ENCODE peak calls at places on chromosomes 5 and 9, in five cellular contexts. S is GM06990, E is lung, I is tibial nerve, D is neural crest cell. R is an unnamed sample.

GRCh38 chr5:78554595-78554994 is 94.0 kb downstream of the LHFPL2 start:
- DNase-seq in D (no peak), I (no peak), E (no peak), S (no peak), R (no peak)

GRCh38 chr5:59206132-59206581 is 623.3 kb downstream of the RAB3C start:
- DNase-seq in E (no peak), S (no peak), D (no peak), I (no peak), R (no peak)

GRCh38 chr5:22557251-22557650 is 295.9 kb downstream of the CDH12 start:
- DNase-seq in E (no peak), I (no peak), D (no peak), S (no peak), R (no peak)

GRCh38 chr9:121581775-121582600 is 69.4 kb upstream of the DAB2IP start:
- DNase-seq in S (no peak), I (no peak), E (no peak), D (peak), R (no peak)

GRCh38 chr5:169048568-169049125 is 252.3 kb downstream of the SLIT3 start:
- DNase-seq in I (no peak), E (no peak), D (no peak), S (no peak), R (no peak)

GRCh38 chr5:69331528-69332445 is 814 bp downstream of the CCDC125 start:
- DNase-seq in D (no peak), S (no peak), E (no peak), I (no peak), R (no peak)

GRCh38 chr5:147645172-147645571 is 135.3 kb upstream of the DPYSL3 start:
- DNase-seq in D (no peak), I (no peak), S (no peak), E (no peak), R (no peak)

GRCh38 chr5:13585324-13585723 is 359.2 kb downstream of the DNAH5 start:
- DNase-seq in I (no peak), D (no peak), E (no peak), S (no peak), R (no peak)

GRCh38 chr5:181221792-181222629 is 1.1 kb upstream of the TRIM41 start:
- DNase-seq in S (peak), I (peak), E (peak), D (peak), R (peak)

GRCh38 chr5:142925795-142926194 is 155.6 kb downstream of the ARHGAP26 start:
- DNase-seq in D (no peak), E (no peak), S (no peak), I (peak), R (no peak)

GRCh38 chr9:7936201-7936600 is 136.6 kb upstream of the DMAC1 start:
- DNase-seq in D (no peak), E (no peak), I (no peak), S (no peak), R (no peak)

GRCh38 chr9:84573098-84573497 is 96.4 kb upstream of the NTRK2 start:
- DNase-seq in S (no peak), I (no peak), D (no peak), E (no peak), R (no peak)

GRCh38 chr5:168413062-168413461 is 73.2 kb upstream of the RARS1 start:
- DNase-seq in E (no peak), S (no peak), D (no peak), I (no peak), R (no peak)

GRCh38 chr5:17461793-17462192 is 36.2 kb upstream of the TAF11L2 start:
- DNase-seq in I (no peak), D (no peak), S (no peak), E (no peak), R (no peak)

GRCh38 chr9:93010056-93010455 is 48.4 kb upstream of the SUSD3 start:
- DNase-seq in S (no peak), E (no peak), D (no peak), I (no peak), R (peak)

GRCh38 chr5:80125022-80125961 is 90.1 kb downstream of the THBS4 start:
- DNase-seq in S (peak), E (no peak), I (no peak), D (no peak), R (no peak)

GRCh38 chr9:127550277-127550676 is 61.8 kb upstream of the STXBP1 start:
- DNase-seq in I (no peak), S (no peak), E (no peak), D (no peak), R (no peak)

GRCh38 chr9:89940625-89941024 is 335.8 kb downstream of the GADD45G start:
- DNase-seq in D (no peak), I (no peak), E (no peak), S (no peak), R (no peak)

GRCh38 chr9:35758475-35759050 is 4.5 kb upstream of the MSMP start:
- DNase-seq in I (no peak), D (no peak), E (no peak), S (no peak), R (no peak)

GRCh38 chr9:131869312-131869711 is 129.4 kb upstream of the RAPGEF1 start:
- DNase-seq in I (no peak), E (no peak), S (no peak), D (no peak), R (no peak)

GRCh38 chr5:19497229-19497815 is 490.7 kb downstream of the CDH18 start:
- DNase-seq in I (no peak), E (no peak), D (no peak), S (no peak), R (no peak)

GRCh38 chr9:96065482-96066251 is 190.2 kb downstream of the ERCC6L2 start:
- DNase-seq in E (no peak), D (no peak), S (no peak), I (no peak), R (no peak)

GRCh38 chr5:110653231-110653970 is 73.1 kb downstream of the TMEM232 start:
- DNase-seq in S (no peak), D (no peak), E (no peak), I (no peak), R (no peak)

GRCh38 chr9:113375057-113376023 is 1.4 kb downstream of the HDHD3 start:
- DNase-seq in E (no peak), S (no peak), D (no peak), I (no peak), R (no peak)

GRCh38 chr5:90437663-90438062 is 28.1 kb upstream of the CETN3 start:
- DNase-seq in S (no peak), E (no peak), D (no peak), I (no peak), R (no peak)

GRCh38 chr9:82604947-82605656 is 457.8 kb downstream of the RASEF start:
- DNase-seq in I (peak), S (no peak), D (no peak), E (no peak), R (no peak)

GRCh38 chr9:95143591-95144561 is 173.6 kb downstream of the FANCC start:
- DNase-seq in I (peak), S (no peak), E (peak), D (no peak), R (peak)

GRCh38 chr9:121233906-121234901 is 32.5 kb upstream of the RAB14 start:
- DNase-seq in I (no peak), S (no peak), E (no peak), D (no peak), R (peak)

GRCh38 chr9:114126247-114127060 is 27.4 kb upstream of the KIF12 start:
- DNase-seq in S (no peak), D (no peak), I (no peak), E (no peak), R (no peak)

GRCh38 chr5:178839319-178839704 is 20.4 kb upstream of the ZNF354B start:
- DNase-seq in D (peak), S (no peak), E (peak), I (peak), R (peak)

GRCh38 chr5:143509758-143510221 is 106.3 kb upstream of the NR3C1 start:
- DNase-seq in E (no peak), D (no peak), I (no peak), S (peak), R (no peak)

GRCh38 chr5:34660444-34660843 is 4.3 kb downstream of the RAI14 start:
- DNase-seq in I (no peak), S (no peak), D (no peak), E (no peak), R (no peak)

GRCh38 chr9:128136816-128137793 is 9.6 kb upstream of the PTGES2 start:
- DNase-seq in E (no peak), I (no peak), S (no peak), D (no peak), R (no peak)

DNA sequence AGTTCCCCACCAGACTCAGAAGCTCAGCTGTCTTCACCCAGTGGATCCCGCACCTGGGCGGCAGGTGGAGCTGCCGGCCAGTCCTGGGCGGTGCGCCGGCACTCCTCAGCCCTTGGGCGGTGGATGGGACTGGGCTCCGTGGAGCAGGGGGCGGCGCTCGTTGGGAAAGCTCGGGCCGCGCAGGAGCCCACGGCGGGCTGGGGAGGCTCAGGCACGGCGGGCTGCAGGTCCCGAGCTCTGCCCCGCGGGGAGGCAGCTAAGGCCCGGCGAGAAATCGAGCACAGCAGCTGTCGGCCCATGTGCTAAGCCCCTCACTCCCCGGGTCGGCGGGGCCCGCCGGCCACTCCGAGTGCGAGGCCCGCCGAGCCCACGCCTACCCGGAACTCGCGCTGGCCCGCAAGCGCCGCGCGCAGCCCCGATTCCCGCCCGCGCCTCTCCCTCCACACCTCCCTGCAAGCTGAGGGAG is 560.0 kb downstream of the BRINP1 start:
- DNase-seq in E (peak), S (no peak), I (no peak), D (no peak), R (no peak)
- TF ChIP-seq CTCF in E (no peak), S (no peak), I (no peak), D (peak), R (no peak)

GRCh38 chr5:107263387-107264003 is 407.2 kb downstream of the EFNA5 start:
- DNase-seq in I (no peak), D (no peak), S (no peak), E (no peak), R (no peak)

GRCh38 chr5:107254902-107255234 is 415.9 kb downstream of the EFNA5 start:
- DNase-seq in I (no peak), E (no peak), S (no peak), D (no peak), R (no peak)

GRCh38 chr5:107254214-107254901 is 416.4 kb downstream of the EFNA5 start:
- DNase-seq in I (no peak), S (no peak), E (no peak), D (no peak), R (no peak)

GRCh38 chr5:107253246-107253645 is 417.5 kb downstream of the EFNA5 start:
- DNase-seq in S (no peak), I (no peak), E (no peak), D (no peak), R (no peak)

GRCh38 chr5:107257885-107258520 is 412.7 kb downstream of the EFNA5 start:
- DNase-seq in D (no peak), I (no peak), E (no peak), S (no peak), R (no peak)
- TF ChIP-seq CTCF in D (no peak), I (no peak), E (no peak), S (no peak), R (no peak)

GRCh38 chr5:64594601-64595518 is 89.0 kb downstream of the RGS7BP start:
- DNase-seq in D (no peak), I (no peak), E (no peak), S (no peak), R (no peak)
- TF ChIP-seq CTCF in D (peak), I (no peak), E (no peak), S (peak), R (no peak)

GRCh38 chr9:37311938-37312730 is 110.4 kb upstream of the GRHPR start:
- DNase-seq in E (no peak), I (no peak), S (no peak), D (no peak), R (no peak)

DNA sequence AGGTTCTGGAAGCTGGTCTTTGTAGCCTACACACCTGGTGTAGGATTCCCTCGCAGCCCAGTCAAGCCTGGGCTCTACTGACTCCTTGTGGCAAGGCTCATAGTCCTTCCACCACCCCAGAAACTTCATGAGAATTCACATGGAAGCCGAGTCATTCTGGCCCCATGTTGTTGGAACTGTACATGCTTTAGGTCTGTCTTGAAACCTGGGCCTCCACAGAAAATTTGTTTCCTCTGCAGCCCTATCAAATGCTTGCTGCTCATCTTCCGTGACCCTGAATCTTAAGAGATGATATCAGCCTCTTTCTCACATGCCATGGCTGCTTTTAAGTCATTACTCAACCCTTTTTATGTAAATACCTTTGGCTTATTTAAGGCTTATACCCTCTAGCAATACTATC is 113.4 kb upstream of the GRHPR start:
- DNase-seq in D (no peak), I (no peak), E (no peak), S (no peak), R (no peak)
- TF ChIP-seq CTCF in D (peak), I (no peak), E (no peak), S (peak), R (no peak)

GRCh38 chr5:57802131-57802530 is 319.5 kb upstream of the ACTBL2 start:
- DNase-seq in S (no peak), D (no peak), E (no peak), I (no peak), R (no peak)
- TF ChIP-seq CTCF in S (no peak), D (no peak), E (no peak), I (no peak), R (no peak)

GRCh38 chr5:75656311-75657003 is 45.2 kb downstream of the ANKDD1B start:
- DNase-seq in D (no peak), S (no peak), E (no peak), I (peak), R (no peak)
- TF ChIP-seq CTCF in D (no peak), S (no peak), E (no peak), I (no peak), R (no peak)

GRCh38 chr5:6822068-6822467 is 108.8 kb downstream of the TENT4A start:
- DNase-seq in S (no peak), D (no peak), I (no peak), E (no peak), R (no peak)

GRCh38 chr5:6822556-6823343 is 109.5 kb downstream of the TENT4A start:
- DNase-seq in D (no peak), E (no peak), S (no peak), I (no peak), R (no peak)

GRCh38 chr5:6818594-6819512 is 105.6 kb downstream of the TENT4A start:
- DNase-seq in E (no peak), I (no peak), D (no peak), S (no peak), R (no peak)

GRCh38 chr5:6820851-6821479 is 107.7 kb downstream of the TENT4A start:
- DNase-seq in E (no peak), S (no peak), D (peak), I (no peak), R (no peak)

GRCh38 chr5:6819521-6819920 is 106.3 kb downstream of the TENT4A start:
- DNase-seq in D (no peak), I (no peak), E (no peak), S (no peak), R (no peak)
- TF ChIP-seq CTCF in D (peak), I (no peak), E (no peak), S (no peak), R (no peak)